ENCODE peak calls at places on chromosomes 1 and 21, in eight cellular contexts. O is adrenal gland, B is esophagus squamous epithelium, U is heart left ventricle, Z is ovary, I is IMR-90, A is GM12891, C is A549. L is an unnamed sample.

GRCh38 chr1:192485692-192486436 is 89.7 kb upstream of the RGS1 start:
- DNase-seq in A (no peak), I (peak), B (no peak), Z (peak), C (peak), U (no peak), O (peak), L (no peak)

GRCh38 chr1:45340816-45341215 is 576 bp upstream of the MUTYH start:
- DNase-seq in I (no peak), Z (no peak), A (no peak), C (peak), U (no peak), O (no peak), B (no peak), L (no peak)

GRCh38 chr1:192660613-192661012 is 24.7 kb downstream of the RGS13 start:
- DNase-seq in C (no peak), B (no peak), O (no peak), I (no peak), Z (no peak), U (no peak), A (no peak), L (no peak)

GRCh38 chr21:34364921-34365320 is 1.1 kb downstream of the KCNE2 start:
- DNase-seq in C (no peak), A (no peak), Z (no peak), U (no peak), I (no peak), B (no peak), O (no peak), L (no peak)

GRCh38 chr1:155117610-155118009 is 10.1 kb upstream of the EFNA1 start:
- DNase-seq in C (no peak), Z (no peak), A (no peak), O (no peak), U (no peak), I (no peak), B (no peak), L (no peak)

GRCh38 chr1:242524571-242525359 is at the start of gene PLD5:
- DNase-seq in O (peak), B (no peak), U (peak), Z (peak), A (no peak), C (peak), I (no peak), L (peak)

GRCh38 chr1:89112871-89113613 is 12.9 kb downstream of the GBP2 start:
- DNase-seq in C (no peak), A (no peak), U (no peak), B (no peak), I (no peak), O (no peak), Z (no peak), L (no peak)

GRCh38 chr1:46533179-46533864 is 18.1 kb downstream of the KNCN start:
- DNase-seq in C (no peak), A (peak), Z (peak), U (no peak), O (peak), B (no peak), I (peak), L (no peak)

GRCh38 chr1:34898220-34898820 is 31.1 kb downstream of the DLGAP3 start:
- DNase-seq in A (no peak), B (no peak), I (no peak), O (no peak), C (no peak), U (no peak), Z (no peak), L (no peak)

GRCh38 chr1:16073490-16074104 is at the start of gene FAM131C:
- DNase-seq in B (no peak), O (peak), Z (peak), I (no peak), A (peak), C (peak), U (no peak), L (peak)

GRCh38 chr1:202374077-202374476 is 25.6 kb downstream of the PPP1R12B start:
- DNase-seq in U (no peak), Z (no peak), C (no peak), I (no peak), O (no peak), B (no peak), A (no peak), L (no peak)

GRCh38 chr1:240705584-240705983 is 93.6 kb upstream of the GREM2 start:
- DNase-seq in C (no peak), Z (no peak), A (no peak), O (no peak), I (peak), B (no peak), U (no peak), L (no peak)

GRCh38 chr1:210347112-210347511 is 18.4 kb downstream of the HHAT start:
- DNase-seq in I (no peak), Z (no peak), B (no peak), U (no peak), A (no peak), C (peak), O (no peak), L (no peak)

GRCh38 chr1:70319750-70320149 is 34.8 kb downstream of the ANKRD13C start:
- DNase-seq in C (peak), O (no peak), A (no peak), U (no peak), I (peak), Z (no peak), B (no peak), L (no peak)

GRCh38 chr1:115495603-115496002 is 146.2 kb upstream of the VANGL1 start:
- DNase-seq in O (no peak), I (peak), A (no peak), B (no peak), C (no peak), Z (no peak), U (no peak), L (no peak)

GRCh38 chr1:183281553-183282091 is 95.6 kb downstream of the LAMC2 start:
- DNase-seq in Z (peak), C (peak), B (peak), O (peak), U (peak), I (peak), A (peak), L (peak)

GRCh38 chr1:3654549-3655281 is 2.4 kb downstream of the TP73 start:
- DNase-seq in I (no peak), C (no peak), A (no peak), Z (no peak), B (no peak), U (no peak), O (no peak), L (no peak)

GRCh38 chr1:28517649-28517999 is 11.8 kb downstream of the RCC1 start:
- DNase-seq in O (no peak), I (peak), A (no peak), Z (no peak), B (no peak), U (no peak), C (no peak), L (no peak)

GRCh38 chr1:148263128-148263905 is 111.2 kb upstream of the NBPF11 start:
- DNase-seq in O (peak), I (peak), U (peak), Z (peak), C (peak), B (no peak), A (peak), L (peak)

GRCh38 chr1:227889047-227889862 is 58.5 kb downstream of the WNT9A start:
- DNase-seq in U (peak), O (no peak), Z (peak), A (peak), C (no peak), B (no peak), I (no peak), L (peak)

GRCh38 chr1:17014671-17015567 is 3.2 kb upstream of the ATP13A2 start:
- DNase-seq in I (peak), C (no peak), U (no peak), Z (no peak), A (no peak), B (no peak), O (no peak), L (no peak)

GRCh38 chr1:178684542-178685000 is 40.5 kb upstream of the RALGPS2 start:
- DNase-seq in U (no peak), O (no peak), A (no peak), Z (no peak), B (no peak), C (peak), I (peak), L (no peak)

GRCh38 chr1:214989341-214989740 is 93.2 kb upstream of the KCNK2 start:
- DNase-seq in C (no peak), B (no peak), I (peak), O (no peak), Z (no peak), A (no peak), U (no peak), L (no peak)

GRCh38 chr1:206555473-206555935 is 48.2 kb downstream of the RASSF5 start:
- DNase-seq in Z (peak), U (peak), C (no peak), I (no peak), O (peak), A (no peak), B (no peak), L (no peak)

GRCh38 chr1:168146160-168146539 is 9.4 kb upstream of the GPR161 start:
- DNase-seq in C (no peak), Z (no peak), A (no peak), I (no peak), O (no peak), B (no peak), U (no peak), L (no peak)

GRCh38 chr1:65267291-65268087 is 41.9 kb upstream of the DNAJC6 start:
- DNase-seq in Z (no peak), A (no peak), O (no peak), I (no peak), B (no peak), C (no peak), U (no peak), L (no peak)

GRCh38 chr1:161206411-161207140 is 4.4 kb downstream of the NDUFS2 start:
- DNase-seq in O (peak), B (no peak), A (no peak), Z (peak), I (peak), U (no peak), C (no peak), L (no peak)

GRCh38 chr1:2990376-2991115 is 30.7 kb upstream of the ACTRT2 start:
- DNase-seq in C (no peak), B (no peak), I (no peak), O (no peak), Z (no peak), A (no peak), U (peak), L (no peak)

GRCh38 chr1:2130156-2130555 is 64.4 kb downstream of the FAAP20 start:
- DNase-seq in U (peak), A (no peak), C (no peak), I (no peak), O (peak), B (no peak), Z (no peak), L (no peak)

GRCh38 chr1:179121159-179121938 is 39.5 kb downstream of the TOR3A start:
- DNase-seq in O (peak), B (no peak), A (no peak), I (peak), Z (no peak), C (peak), U (no peak), L (no peak)

DNA sequence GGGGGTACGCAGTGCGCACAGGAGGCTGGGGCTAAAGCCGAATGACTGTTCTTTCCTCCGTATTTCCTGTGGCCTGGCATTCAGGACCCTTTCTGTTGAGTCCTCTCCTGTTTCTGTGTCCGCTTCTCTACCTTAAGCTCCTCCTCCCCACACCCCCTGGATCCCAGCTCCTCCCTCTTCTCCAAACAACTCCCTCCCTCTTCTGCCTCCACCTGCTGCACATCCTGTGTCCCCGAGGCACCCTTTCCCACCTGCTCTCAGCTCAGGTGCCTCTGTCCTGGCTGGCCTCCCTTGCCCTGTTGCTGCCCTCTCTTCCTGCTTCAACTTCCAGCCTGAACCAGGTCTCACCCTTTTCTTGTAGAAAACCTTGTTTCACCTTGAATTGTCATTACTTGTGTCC is 58.7 kb upstream of the TRABD2B start:
- DNase-seq in I (no peak), B (no peak), O (no peak), A (no peak), U (no peak), Z (no peak), C (no peak), L (no peak)
- TF ChIP-seq POLR2A in I (no peak), B (no peak), O (no peak), A (no peak), U (no peak), Z (no peak), C (no peak), L (no peak)

DNA sequence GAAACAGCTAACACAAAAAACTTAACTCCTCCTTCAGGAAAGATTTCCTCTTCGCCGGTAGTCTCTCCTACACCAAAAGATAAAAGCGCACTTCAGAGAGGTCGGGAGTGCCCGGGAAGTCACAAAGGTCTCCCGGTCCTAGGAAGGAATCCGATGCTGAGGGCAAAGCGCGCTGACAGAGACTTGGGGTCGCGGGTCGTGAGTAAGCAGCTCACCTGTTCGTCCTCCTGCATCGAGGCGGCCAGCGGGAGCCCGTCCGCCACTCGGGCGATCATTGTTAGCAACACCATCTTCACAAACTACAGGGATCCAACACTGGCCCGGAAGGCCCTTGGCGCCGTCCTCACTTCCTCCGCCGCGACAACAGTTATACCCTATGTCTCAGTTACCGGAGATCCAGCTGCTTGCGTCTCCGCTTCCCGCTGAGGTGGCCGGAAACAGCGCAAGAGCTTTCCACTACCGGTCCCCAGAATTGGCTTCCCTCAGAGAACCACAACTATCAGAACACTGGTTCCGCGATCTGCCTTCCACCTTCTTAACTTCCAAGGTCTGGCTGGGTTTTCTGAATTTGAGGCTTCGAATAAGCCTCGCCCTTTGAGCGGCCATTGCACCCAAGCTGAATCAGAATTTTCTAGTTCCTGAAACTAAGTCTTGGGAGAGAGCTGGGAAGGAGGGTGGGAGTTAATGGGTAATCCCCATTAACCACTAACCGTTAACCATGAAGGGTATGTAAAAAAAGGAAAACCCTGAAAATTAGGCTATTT is at the start of gene SEC22B:
- DNase-seq in B (peak), A (peak), C (peak), O (peak), I (peak), U (peak), Z (peak), L (peak)
- TF ChIP-seq POLR2A in B (peak), A (peak), C (peak), O (peak), I (peak), U (peak), Z (peak), L (peak)

GRCh38 chr1:146007785-146008133 is 11.4 kb upstream of the TXNIP start:
- DNase-seq in O (no peak), U (no peak), B (no peak), Z (no peak), A (no peak), I (no peak), C (no peak), L (no peak)

GRCh38 chr1:146001734-146002133 is 5.4 kb upstream of the TXNIP start:
- DNase-seq in B (no peak), I (no peak), A (no peak), Z (no peak), C (no peak), U (no peak), O (no peak), L (no peak)

GRCh38 chr1:146012703-146013565 is 8.6 kb downstream of the HJV start:
- DNase-seq in A (no peak), O (peak), B (no peak), Z (peak), C (peak), U (no peak), I (peak), L (no peak)

GRCh38 chr1:146010126-146010738 is 11.3 kb downstream of the HJV start:
- DNase-seq in O (no peak), C (no peak), A (no peak), U (no peak), B (no peak), I (no peak), Z (peak), L (no peak)

DNA sequence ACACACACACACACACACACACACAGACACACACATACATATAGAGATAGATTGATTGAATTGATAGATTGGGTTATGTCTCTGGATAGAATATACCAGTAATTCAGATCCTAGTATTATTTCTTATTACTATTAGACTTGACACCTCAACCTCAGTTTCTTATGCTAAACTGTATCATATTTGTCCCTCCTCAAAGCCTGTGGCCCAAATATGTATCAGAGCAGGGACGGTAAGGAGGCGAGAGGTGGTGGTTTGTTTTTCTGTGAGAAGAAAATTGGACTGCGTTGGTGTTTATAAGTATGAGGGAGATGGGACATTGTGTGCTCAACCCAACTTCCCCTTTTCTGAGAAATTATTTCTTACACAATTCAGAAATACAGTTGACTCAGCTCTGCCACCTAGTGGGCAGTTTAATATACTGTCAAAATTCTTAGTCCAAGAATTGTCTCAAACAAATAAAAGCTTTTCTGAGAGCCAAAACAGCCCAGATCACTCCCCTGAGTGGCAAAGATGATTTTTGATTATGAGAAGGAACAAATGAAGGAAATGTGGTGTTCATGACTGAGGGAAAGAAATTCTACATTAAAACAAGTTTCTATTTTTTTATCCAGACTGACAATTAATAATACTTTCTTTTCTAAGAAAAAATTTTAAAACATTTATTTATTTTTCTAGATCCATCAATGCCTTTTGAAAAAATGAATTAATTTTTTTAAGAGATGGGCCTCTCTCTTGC is 10.8 kb upstream of the TXNIP start:
- DNase-seq in A (peak), U (no peak), C (peak), Z (peak), O (peak), I (peak), B (no peak), L (peak)
- TF ChIP-seq POLR2A in A (no peak), U (peak), C (no peak), Z (peak), O (peak), I (no peak), B (peak), L (no peak)

DNA sequence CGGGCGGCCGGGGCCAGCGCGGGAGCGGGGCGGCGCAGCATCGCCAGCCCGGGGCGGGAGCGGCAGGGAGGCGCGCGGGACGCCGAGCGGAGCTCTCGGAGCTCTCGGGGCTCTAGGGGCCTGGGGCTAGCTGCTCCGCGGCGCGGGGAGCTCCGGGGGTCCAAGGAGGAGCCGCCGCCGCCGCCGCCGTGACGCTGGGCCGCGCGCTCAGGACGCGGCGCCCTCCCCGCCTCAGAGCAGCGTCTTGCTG is 147 bp downstream of the CLSTN1 start:
- DNase-seq in O (no peak), U (no peak), B (no peak), A (no peak), I (no peak), Z (no peak), C (no peak), L (no peak)
- TF ChIP-seq POLR2A in O (no peak), U (peak), B (no peak), A (no peak), I (peak), Z (peak), C (peak), L (peak)

GRCh38 chr21:37257967-37258877 is 8.9 kb downstream of the VPS26C start:
- DNase-seq in O (peak), I (peak), Z (peak), A (peak), U (peak), B (no peak), C (peak), L (peak)
- TF ChIP-seq POLR2A in O (peak), I (no peak), Z (peak), A (peak), U (no peak), B (peak), C (peak), L (peak)

DNA sequence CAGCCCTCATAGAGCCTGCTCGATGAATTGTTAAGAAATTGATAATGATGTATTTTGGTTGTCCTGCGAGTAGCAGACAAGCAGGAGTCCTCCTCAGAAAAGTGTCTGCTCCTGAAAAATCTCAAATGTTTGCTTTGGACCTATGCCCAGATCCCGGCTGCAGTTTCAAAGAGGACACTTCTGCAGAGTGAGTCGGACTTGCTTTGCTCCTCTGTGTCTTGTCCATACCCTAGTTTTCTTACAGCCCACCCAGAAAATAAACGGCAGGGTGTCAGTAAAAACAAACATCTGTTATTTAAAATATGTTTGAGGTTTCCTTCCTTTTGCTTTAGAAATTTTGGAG is 2.8 kb downstream of the S100A10 start:
- DNase-seq in A (no peak), O (peak), I (peak), Z (peak), C (peak), U (no peak), B (no peak), L (no peak)
- TF ChIP-seq POLR2A in A (no peak), O (no peak), I (no peak), Z (no peak), C (no peak), U (no peak), B (no peak), L (no peak)

GRCh38 chr1:226738995-226739695 is at the start of gene ITPKB:
- DNase-seq in C (peak), B (no peak), I (peak), U (peak), A (no peak), Z (peak), O (peak), L (no peak)
- TF ChIP-seq POLR2A in C (no peak), B (no peak), I (no peak), U (peak), A (peak), Z (peak), O (no peak), L (no peak)